ENCODE peak calls at places on chromosomes 12 and 14, in four cellular contexts. One of them, this sample, is unnamed.

GRCh38 chr12:111368291-111368683 is 608 bp downstream of the PHETA1 start:
- DNase-seq in mesenchymal stem cell: peak
- DNase-seq in IMR-90: no peak
- DNase-seq in neuronal stem cell: peak
- DNase-seq in this sample: no peak

GRCh38 chr12:25189656-25190055 is 5.3 kb downstream of the DNAI7 start:
- DNase-seq in mesenchymal stem cell: no peak
- DNase-seq in IMR-90: peak
- DNase-seq in neuronal stem cell: no peak
- DNase-seq in this sample: no peak

GRCh38 chr12:32566663-32567634 is 112.2 kb upstream of the DNM1L start:
- DNase-seq in mesenchymal stem cell: no peak
- DNase-seq in IMR-90: peak
- DNase-seq in neuronal stem cell: no peak
- DNase-seq in this sample: no peak

GRCh38 chr14:35114036-35114435 is 7.8 kb downstream of the PPP2R3C start:
- DNase-seq in mesenchymal stem cell: peak
- DNase-seq in IMR-90: peak
- DNase-seq in neuronal stem cell: no peak
- DNase-seq in this sample: no peak

GRCh38 chr12:47349770-47350408 is 270.1 kb upstream of the AMIGO2 start:
- DNase-seq in mesenchymal stem cell: no peak
- DNase-seq in IMR-90: peak
- DNase-seq in neuronal stem cell: no peak
- DNase-seq in this sample: no peak

GRCh38 chr14:73460691-73461127 is 2.4 kb upstream of the NUMB start:
- DNase-seq in mesenchymal stem cell: peak
- DNase-seq in IMR-90: peak
- DNase-seq in neuronal stem cell: no peak
- DNase-seq in this sample: no peak

GRCh38 chr12:112977139-112977538 is 1.2 kb upstream of the OAS2 start:
- DNase-seq in mesenchymal stem cell: no peak
- DNase-seq in IMR-90: no peak
- DNase-seq in neuronal stem cell: no peak
- DNase-seq in this sample: no peak

GRCh38 chr14:87252103-87252502 is 740.9 kb downstream of the GALC start:
- DNase-seq in mesenchymal stem cell: peak
- DNase-seq in IMR-90: no peak
- DNase-seq in neuronal stem cell: no peak
- DNase-seq in this sample: no peak

GRCh38 chr14:52052991-52053390 is 15.9 kb downstream of the NID2 start:
- DNase-seq in mesenchymal stem cell: no peak
- DNase-seq in IMR-90: peak
- DNase-seq in neuronal stem cell: no peak
- DNase-seq in this sample: no peak

GRCh38 chr12:23952071-23952470 is 2.6 kb upstream of the SOX5 start:
- DNase-seq in mesenchymal stem cell: no peak
- DNase-seq in IMR-90: no peak
- DNase-seq in neuronal stem cell: no peak
- DNase-seq in this sample: no peak

GRCh38 chr14:56826214-56826613 is 15.9 kb upstream of the OTX2 start:
- DNase-seq in mesenchymal stem cell: no peak
- DNase-seq in IMR-90: no peak
- DNase-seq in neuronal stem cell: no peak
- DNase-seq in this sample: no peak
- H2BK5ac ChIP-seq in mesenchymal stem cell: no peak
- H2BK5ac ChIP-seq in IMR-90: no peak
- H2BK5ac ChIP-seq in neuronal stem cell: no peak
- H2BK5ac ChIP-seq in this sample: no peak

GRCh38 chr12:114688256-114688845 is 4.4 kb upstream of the TBX3 start:
- DNase-seq in mesenchymal stem cell: no peak
- DNase-seq in IMR-90: no peak
- DNase-seq in neuronal stem cell: no peak
- DNase-seq in this sample: peak
- H2BK5ac ChIP-seq in mesenchymal stem cell: no peak
- H2BK5ac ChIP-seq in IMR-90: peak
- H2BK5ac ChIP-seq in neuronal stem cell: no peak
- H2BK5ac ChIP-seq in this sample: no peak

GRCh38 chr12:53751336-53752191 is at the start of gene CISTR:
- DNase-seq in mesenchymal stem cell: peak
- DNase-seq in IMR-90: no peak
- DNase-seq in neuronal stem cell: peak
- DNase-seq in this sample: peak
- H2BK5ac ChIP-seq in mesenchymal stem cell: no peak
- H2BK5ac ChIP-seq in IMR-90: no peak
- H2BK5ac ChIP-seq in neuronal stem cell: peak
- H2BK5ac ChIP-seq in this sample: no peak

DNA sequence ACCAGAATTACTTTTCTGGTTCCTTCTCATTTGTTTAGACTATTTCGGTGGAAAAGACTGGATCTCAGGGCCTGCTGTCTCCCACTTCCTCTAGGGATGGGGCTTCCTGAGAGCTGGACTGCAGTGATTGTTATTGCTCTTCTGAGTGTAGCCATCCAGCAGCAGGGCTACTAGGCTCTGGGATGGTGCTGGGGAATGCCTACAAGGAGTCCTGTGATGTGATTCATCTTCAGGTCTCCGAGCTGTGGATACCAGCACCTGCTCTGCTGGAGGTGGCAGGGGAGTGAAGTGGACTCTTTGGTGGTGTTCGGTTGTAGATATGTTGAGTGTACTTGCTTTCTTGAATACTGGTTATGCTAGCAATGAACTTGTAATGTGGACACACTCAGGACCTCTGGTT is 42.7 kb downstream of the AEBP2 start:
- DNase-seq in mesenchymal stem cell: peak
- DNase-seq in IMR-90: no peak
- DNase-seq in neuronal stem cell: no peak
- DNase-seq in this sample: no peak
- H2BK5ac ChIP-seq in mesenchymal stem cell: no peak
- H2BK5ac ChIP-seq in IMR-90: no peak
- H2BK5ac ChIP-seq in neuronal stem cell: no peak
- H2BK5ac ChIP-seq in this sample: no peak

DNA sequence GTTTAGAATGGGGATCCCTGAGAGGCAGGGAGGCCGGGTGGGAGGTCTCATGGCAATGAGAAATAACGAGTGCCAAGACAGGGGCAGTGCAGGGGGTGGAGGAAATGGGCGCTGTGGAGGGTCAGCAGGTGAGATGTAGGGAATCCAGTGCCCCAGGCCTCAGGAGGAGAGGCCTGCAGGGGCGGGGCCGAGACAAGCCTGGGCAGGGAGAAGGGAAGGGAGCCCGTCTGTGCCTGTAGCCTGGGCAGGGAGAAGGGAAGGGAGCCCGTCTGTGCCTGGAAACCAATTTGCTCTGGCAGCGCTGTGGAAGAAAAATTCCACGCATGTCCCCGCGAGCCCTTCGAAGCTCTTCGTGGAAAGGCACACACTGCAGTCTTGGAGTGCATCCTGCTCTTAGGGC is 10.6 kb upstream of the NCOR2 start:
- DNase-seq in mesenchymal stem cell: no peak
- DNase-seq in IMR-90: no peak
- DNase-seq in neuronal stem cell: no peak
- DNase-seq in this sample: no peak
- H2BK5ac ChIP-seq in mesenchymal stem cell: no peak
- H2BK5ac ChIP-seq in IMR-90: no peak
- H2BK5ac ChIP-seq in neuronal stem cell: no peak
- H2BK5ac ChIP-seq in this sample: no peak

DNA sequence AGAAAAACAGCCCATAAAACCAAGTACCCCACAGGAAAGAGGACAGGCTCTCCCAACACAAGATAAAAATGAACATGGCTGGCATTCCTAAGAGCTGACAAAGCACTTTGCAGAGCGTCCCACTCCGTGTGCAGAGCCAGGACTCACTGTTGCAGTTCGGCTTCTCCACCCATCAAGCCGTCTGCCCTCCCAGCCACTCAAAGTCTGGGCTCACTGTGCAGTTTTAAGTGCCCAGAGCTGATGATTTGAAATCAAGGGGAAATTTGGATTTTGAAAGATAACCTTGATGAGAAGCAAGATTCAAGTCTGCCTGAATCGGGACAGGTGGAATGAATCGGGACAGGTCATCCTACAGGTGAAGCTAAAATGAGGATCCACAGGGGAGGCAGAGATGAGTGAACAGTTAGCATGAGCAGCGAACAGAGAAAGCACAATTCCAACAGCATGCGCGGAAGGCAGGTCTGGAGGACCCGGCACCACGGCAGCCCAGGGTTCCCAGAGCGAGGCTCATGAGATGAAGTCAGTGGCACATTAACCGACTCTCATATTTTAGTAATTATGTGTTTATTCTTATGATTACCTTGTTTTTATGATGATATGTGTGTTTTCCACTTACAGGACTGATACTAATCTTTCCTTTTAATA is 39.8 kb upstream of the GPR68 start:
- DNase-seq in mesenchymal stem cell: peak
- DNase-seq in IMR-90: peak
- DNase-seq in neuronal stem cell: no peak
- DNase-seq in this sample: no peak
- H2BK5ac ChIP-seq in mesenchymal stem cell: no peak
- H2BK5ac ChIP-seq in IMR-90: no peak
- H2BK5ac ChIP-seq in neuronal stem cell: no peak
- H2BK5ac ChIP-seq in this sample: no peak

GRCh38 chr12:57011438-57012424 is 4.6 kb downstream of the TAC3 start:
- DNase-seq in mesenchymal stem cell: no peak
- DNase-seq in IMR-90: no peak
- DNase-seq in neuronal stem cell: no peak
- DNase-seq in this sample: no peak

GRCh38 chr12:57012600-57013465 is 3.5 kb downstream of the TAC3 start:
- DNase-seq in mesenchymal stem cell: no peak
- DNase-seq in IMR-90: no peak
- DNase-seq in neuronal stem cell: no peak
- DNase-seq in this sample: no peak

GRCh38 chr12:57008113-57008687 is 1.9 kb upstream of the ZBTB39 start:
- DNase-seq in mesenchymal stem cell: peak
- DNase-seq in IMR-90: peak
- DNase-seq in neuronal stem cell: peak
- DNase-seq in this sample: no peak

GRCh38 chr12:57010627-57011224 is 4.4 kb upstream of the ZBTB39 start:
- DNase-seq in mesenchymal stem cell: no peak
- DNase-seq in IMR-90: no peak
- DNase-seq in neuronal stem cell: no peak
- DNase-seq in this sample: no peak

GRCh38 chr12:57009949-57010626 is 3.7 kb upstream of the ZBTB39 start:
- DNase-seq in mesenchymal stem cell: no peak
- DNase-seq in IMR-90: no peak
- DNase-seq in neuronal stem cell: no peak
- DNase-seq in this sample: no peak
- H2BK5ac ChIP-seq in mesenchymal stem cell: no peak
- H2BK5ac ChIP-seq in IMR-90: no peak
- H2BK5ac ChIP-seq in neuronal stem cell: no peak
- H2BK5ac ChIP-seq in this sample: no peak

This sample was measured in H9.